ENCODE peak calls at places on chromosomes 2 and 18, in six cellular contexts. I is NB4, A is retinal pigment epithelial cell, G is cardiac muscle cell, H is spleen, X is H7. B is an unnamed sample.
A peak's percentile ranks its signal among the peaks of the same experiment; 100 is the strongest.

GRCh38 chr2:235171511-235172130 is 219.8 kb downstream of the SH3BP4 start:
- DNase-seq in A (no peak), H (no peak), G (peak; percentile 83), X (no peak), I (no peak), B (peak; percentile 64)

GRCh38 chr2:220452561-220452960 is 825.1 kb downstream of the SLC4A3 start:
- DNase-seq in I (no peak), G (no peak), X (no peak), A (no peak), H (no peak), B (no peak)

GRCh38 chr2:68994864-68995263 is 18.1 kb upstream of the ANTXR1 start:
- DNase-seq in I (no peak), X (no peak), A (no peak), H (no peak), G (peak; percentile 87), B (peak; percentile 87)

GRCh38 chr2:97748397-97748796 is 35.0 kb downstream of the ZAP70 start:
- DNase-seq in X (peak; percentile 90), I (peak; percentile 95), H (peak; percentile 79), G (peak; percentile 32), A (no peak), B (no peak)

GRCh38 chr2:224982226-224982625 is 60.0 kb downstream of the DOCK10 start:
- DNase-seq in X (no peak), H (no peak), G (peak; percentile 64), I (no peak), A (no peak), B (peak; percentile 10)

GRCh38 chr18:58277457-58277739 is 233.4 kb downstream of the NEDD4L start:
- DNase-seq in I (no peak), H (no peak), X (no peak), A (no peak), G (no peak), B (no peak)

GRCh38 chr18:77970814-77971213 is 721.2 kb downstream of the GALR1 start:
- DNase-seq in X (no peak), A (no peak), H (no peak), G (no peak), I (no peak), B (no peak)

GRCh38 chr2:66840321-66841014 is 405.5 kb downstream of the MEIS1 start:
- DNase-seq in H (no peak), A (no peak), G (peak; percentile 84), X (no peak), I (no peak), B (no peak)

GRCh38 chr2:603427-603826 is 73.8 kb downstream of the TMEM18 start:
- DNase-seq in A (no peak), I (no peak), G (no peak), H (no peak), X (no peak), B (no peak)

GRCh38 chr2:159093496-159093895 is 125.1 kb downstream of the TANC1 start:
- DNase-seq in G (no peak), A (no peak), I (no peak), X (no peak), H (no peak), B (no peak)

GRCh38 chr18:49685231-49685942 is 123.5 kb downstream of the LIPG start:
- DNase-seq in I (no peak), X (no peak), A (no peak), H (no peak), G (peak; percentile 79), B (no peak)

GRCh38 chr2:11683966-11684365 is 14.0 kb upstream of the NTSR2 start:
- DNase-seq in A (no peak), X (no peak), G (no peak), H (peak; percentile 22), I (no peak), B (no peak)

GRCh38 chr2:119158563-119159347 is at the start of gene C1QL2:
- DNase-seq in I (no peak), G (no peak), H (no peak), X (peak; percentile 84), A (no peak), B (no peak)

GRCh38 chr2:240426797-240427721 is 8.4 kb upstream of the GPC1 start:
- DNase-seq in G (peak; percentile 74), A (no peak), H (peak; percentile 63), I (no peak), X (no peak), B (peak; percentile 35)

GRCh38 chr2:135875491-135876065 is 665 bp downstream of the MCM6 start:
- DNase-seq in A (no peak), X (peak; percentile 77), H (peak; percentile 90), I (peak; percentile 87), G (peak; percentile 71), B (peak; percentile 76)

GRCh38 chr18:45974088-45974536 is 7.0 kb upstream of the EPG5 start:
- DNase-seq in A (no peak), G (peak; percentile 92), H (no peak), I (peak; percentile 86), X (peak; percentile 38), B (peak; percentile 85)

GRCh38 chr2:188788621-188789020 is 185.6 kb upstream of the COL3A1 start:
- DNase-seq in X (no peak), H (no peak), A (no peak), I (peak; percentile 35), G (peak; percentile 95), B (peak; percentile 96)

DNA sequence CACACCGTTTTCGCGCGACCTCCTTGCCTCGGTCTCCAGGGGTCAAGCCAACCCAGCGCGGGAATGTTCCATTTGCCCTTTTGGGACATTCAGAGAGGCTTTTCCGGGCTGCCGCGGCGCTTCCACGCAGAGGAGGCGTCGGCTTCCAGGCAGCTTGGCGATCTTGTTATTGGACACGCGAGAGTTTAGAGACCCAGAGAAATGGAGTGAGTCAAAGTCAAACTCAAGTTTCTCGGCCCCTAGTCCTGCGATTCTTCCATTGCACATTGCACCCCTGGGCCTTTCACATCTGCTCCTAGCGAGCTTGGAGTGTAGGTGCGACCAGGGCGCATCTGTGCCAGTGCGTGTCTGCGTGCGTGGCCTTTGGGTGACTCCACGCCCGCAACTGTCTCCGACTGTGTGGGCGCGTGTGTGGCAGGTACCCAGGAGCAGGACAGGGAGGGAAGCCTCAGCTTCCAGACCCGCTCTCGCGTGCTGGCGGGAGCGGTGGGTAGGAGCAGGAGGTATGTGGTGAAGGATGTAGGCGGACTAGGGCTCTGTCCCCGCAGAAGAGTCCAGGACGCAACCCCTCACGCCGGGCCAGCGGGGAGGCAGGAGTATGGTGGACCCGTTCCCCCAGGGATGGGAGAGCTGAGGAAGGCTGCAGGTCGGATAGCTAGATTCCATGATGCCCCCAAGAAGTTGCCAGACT is 13.5 kb downstream of the SIX3 start:
- DNase-seq in A (no peak), I (no peak), X (peak; percentile 66), H (no peak), G (no peak), B (no peak)
- H3K4me3 ChIP-seq in A (peak overlapping the region; percentile 55), I (no peak overlapping the region), X (peak overlapping the region; percentile 25), H (peak overlapping the region; percentile 8), G (peak overlapping the region; percentile 13), B (no peak overlapping the region)

DNA sequence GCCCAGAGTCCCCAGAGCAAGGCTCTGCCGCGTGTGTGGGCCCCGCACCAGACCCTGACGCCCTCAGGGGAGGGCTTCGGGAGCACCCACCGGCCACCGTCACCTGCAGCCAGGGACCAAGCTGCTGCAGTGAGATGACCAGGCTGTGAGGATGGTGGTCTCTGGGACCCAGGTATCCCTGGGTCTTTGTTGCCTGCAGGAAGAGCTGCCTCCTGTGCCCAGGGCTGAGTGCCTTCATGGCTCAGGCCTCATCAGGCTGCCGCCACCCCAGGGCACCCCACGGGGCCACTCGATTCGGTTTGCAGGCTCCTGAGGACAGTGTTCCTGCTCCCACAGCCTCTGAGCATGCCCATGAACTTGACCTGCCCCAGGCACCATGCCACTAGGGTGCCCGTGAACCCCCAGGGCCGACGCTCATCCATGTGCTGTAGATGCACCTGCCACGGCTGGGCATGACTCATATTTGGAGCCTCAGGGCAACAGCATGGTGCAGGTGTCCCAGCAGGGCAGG is 109.8 kb downstream of the FAM210A start:
- DNase-seq in I (no peak), H (peak; percentile 73), X (no peak), G (no peak), A (no peak), B (no peak)
- H3K4me3 ChIP-seq in I (no peak overlapping the region), H (no peak overlapping the region), X (no peak overlapping the region), G (no peak overlapping the region), A (no peak overlapping the region), B (no peak overlapping the region)

GRCh38 chr2:167140767-167141166 is 252.5 kb downstream of the XIRP2 start:
- DNase-seq in A (peak; percentile 100), X (no peak), H (no peak), I (no peak), G (peak; percentile 95), B (peak; percentile 97)
- H3K4me3 ChIP-seq in A (no peak overlapping the region), X (no peak overlapping the region), H (no peak overlapping the region), I (no peak overlapping the region), G (no peak overlapping the region), B (no peak overlapping the region)

GRCh38 chr2:238320648-238321281 is 447 bp downstream of the TRAF3IP1 start:
- DNase-seq in I (peak; percentile 34), G (peak; percentile 21), X (peak; percentile 83), A (no peak), H (no peak), B (no peak)
- H3K4me3 ChIP-seq in I (peak overlapping the region; percentile 57), G (peak overlapping the region; percentile 99), X (peak overlapping the region; percentile 74), A (peak overlapping the region; percentile 50), H (peak overlapping the region; percentile 81), B (peak overlapping the region; percentile 61)

GRCh38 chr2:9086465-9086864 is 83.0 kb upstream of the MBOAT2 start:
- DNase-seq in X (no peak), G (no peak), A (no peak), I (no peak), H (no peak), B (no peak)
- H3K4me3 ChIP-seq in X (no peak overlapping the region), G (no peak overlapping the region), A (no peak overlapping the region), I (no peak overlapping the region), H (no peak overlapping the region), B (no peak overlapping the region)

GRCh38 chr2:144504191-144504590 is 15.7 kb downstream of the ZEB2 start:
- DNase-seq in A (no peak), H (no peak), I (no peak), X (no peak), G (no peak), B (no peak)

GRCh38 chr2:144500567-144500966 is 19.4 kb downstream of the ZEB2 start:
- DNase-seq in A (no peak), I (no peak), X (no peak), G (no peak), H (no peak), B (no peak)

GRCh38 chr2:144501118-144501517 is 18.8 kb downstream of the ZEB2 start:
- DNase-seq in X (no peak), H (no peak), A (no peak), I (no peak), G (no peak), B (peak; percentile 53)

GRCh38 chr2:144503221-144503620 is 16.7 kb downstream of the ZEB2 start:
- DNase-seq in G (no peak), I (no peak), H (no peak), A (no peak), X (no peak), B (no peak)

DNA sequence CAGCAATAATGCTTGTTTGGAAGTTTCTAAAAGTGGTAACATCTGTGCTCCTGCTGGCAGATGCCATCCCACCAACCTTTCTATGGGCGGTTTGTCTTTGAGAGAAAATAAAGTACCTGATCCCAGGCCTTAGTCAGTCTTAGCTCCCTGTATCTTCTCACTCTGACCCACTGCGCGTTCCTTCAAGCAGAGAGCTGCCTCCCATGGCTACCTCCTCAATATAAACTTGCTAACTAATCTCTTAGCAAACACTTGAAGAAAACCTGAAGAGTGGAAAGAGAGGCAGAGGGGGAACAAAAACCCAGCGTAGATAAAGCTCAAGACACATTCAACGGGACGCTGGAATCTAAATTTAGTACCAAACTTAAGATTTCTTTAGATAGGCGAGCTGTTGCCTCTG is 17.6 kb downstream of the ZEB2 start:
- DNase-seq in X (no peak), A (no peak), G (no peak), H (no peak), I (no peak), B (no peak)
- H3K4me3 ChIP-seq in X (no peak overlapping the region), A (no peak overlapping the region), G (no peak overlapping the region), H (no peak overlapping the region), I (no peak overlapping the region), B (no peak overlapping the region)

B was measured in astrocyte of the spinal cord.